ENCODE peak calls at places on chromosomes 7 and 10, in six cellular contexts. I is CD8-positive, alpha-beta T cell; T is lung; X is cardiac muscle cell; K is foreskin fibroblast; M is lower leg skin. J is an unnamed sample.

GRCh38 chr7:28754027-28754426 is 204.1 kb downstream of the TRIL start:
- DNase-seq in I (no peak), M (no peak), T (no peak), X (peak), K (peak), J (no peak)

GRCh38 chr7:90708841-90709317 is 112.8 kb downstream of the CDK14 start:
- DNase-seq in M (no peak), T (no peak), I (no peak), K (peak), X (peak), J (no peak)

GRCh38 chr10:74363727-74364126 is 212.7 kb downstream of the ADK start:
- DNase-seq in I (no peak), X (no peak), M (no peak), T (no peak), K (no peak), J (no peak)

GRCh38 chr10:132129431-132129830 is 57.3 kb upstream of the DPYSL4 start:
- DNase-seq in X (peak), K (peak), M (no peak), T (no peak), I (no peak), J (no peak)

GRCh38 chr10:62818426-62819011 is 2.4 kb upstream of the EGR2 start:
- DNase-seq in T (no peak), I (peak), M (no peak), X (no peak), K (peak), J (no peak)

GRCh38 chr10:62422068-62422590 is 48.0 kb downstream of the ZNF365 start:
- DNase-seq in K (peak), X (peak), I (no peak), T (no peak), M (no peak), J (no peak)

GRCh38 chr10:27547047-27547446 is 42.9 kb downstream of the RAB18 start:
- DNase-seq in M (no peak), K (no peak), X (no peak), I (no peak), T (no peak), J (no peak)

GRCh38 chr7:2524808-2525140 is 5.2 kb downstream of the LFNG start:
- DNase-seq in K (no peak), M (no peak), X (no peak), I (peak), T (no peak), J (no peak)

GRCh38 chr7:154789404-154789803 is 213.5 kb downstream of the PAXIP1 start:
- DNase-seq in X (no peak), K (no peak), M (peak), T (no peak), I (no peak), J (no peak)

GRCh38 chr10:17200885-17201164 is 647 bp downstream of the TRDMT1 start:
- DNase-seq in K (peak), M (no peak), T (no peak), X (peak), I (peak), J (no peak)

GRCh38 chr10:62031522-62031921 is 130.0 kb downstream of the ARID5B start:
- DNase-seq in X (no peak), T (no peak), K (no peak), I (no peak), M (no peak), J (no peak)

GRCh38 chr10:63886281-63887025 is 365.3 kb downstream of the REEP3 start:
- DNase-seq in X (no peak), I (no peak), T (no peak), M (no peak), K (no peak), J (no peak)

GRCh38 chr10:50624866-50625491 is 1.2 kb upstream of the SGMS1 start:
- DNase-seq in M (peak), T (peak), X (peak), K (peak), I (peak), J (no peak)

GRCh38 chr10:131094406-131095108 is 217.0 kb downstream of the TCERG1L start:
- DNase-seq in X (peak), I (no peak), K (peak), M (no peak), T (no peak), J (no peak)

GRCh38 chr7:68730194-68730593 is 868.1 kb upstream of the AUTS2 start:
- DNase-seq in X (no peak), T (no peak), I (no peak), K (no peak), M (no peak), J (no peak)

GRCh38 chr7:142357953-142358520 is 100.2 kb upstream of the PRSS58 start:
- DNase-seq in K (peak), M (peak), T (no peak), I (peak), X (peak), J (no peak)

GRCh38 chr7:131109011-131109756 is 218.5 kb upstream of the MKLN1 start:
- DNase-seq in X (peak), I (no peak), M (no peak), K (peak), T (no peak), J (no peak)

GRCh38 chr10:71314028-71314693 is 4.9 kb upstream of the SLC29A3 start:
- DNase-seq in T (peak), I (peak), M (no peak), K (peak), X (peak), J (no peak)

GRCh38 chr7:116713918-116714317 is 41.9 kb downstream of the MET start:
- DNase-seq in M (no peak), X (no peak), K (peak), T (no peak), I (no peak), J (no peak)

GRCh38 chr10:101781655-101781983 is 1.6 kb downstream of the NPM3 start:
- DNase-seq in I (no peak), M (no peak), T (no peak), X (no peak), K (no peak), J (no peak)

GRCh38 chr7:106865130-106866115 is at the start of gene PIK3CG:
- DNase-seq in X (peak), T (no peak), K (no peak), M (no peak), I (peak), J (no peak)

GRCh38 chr7:157054927-157055326 is 44.5 kb upstream of the MNX1 start:
- DNase-seq in M (peak), K (no peak), T (no peak), X (no peak), I (no peak), J (no peak)

GRCh38 chr7:99780588-99780987 is 3.4 kb downstream of the CYP3A4 start:
- DNase-seq in I (no peak), K (no peak), T (no peak), M (no peak), X (no peak), J (no peak)
- TF ChIP-seq CTCF in I (no peak), K (no peak), T (no peak), M (no peak), X (no peak), J (no peak)

GRCh38 chr7:73307436-73307835 is 1.2 kb downstream of the NSUN5 start:
- DNase-seq in M (no peak), T (no peak), I (no peak), K (no peak), X (no peak), J (no peak)
- H3K4me3 ChIP-seq in M (no peak), T (no peak), I (peak), K (no peak), X (no peak), J (peak)

DNA sequence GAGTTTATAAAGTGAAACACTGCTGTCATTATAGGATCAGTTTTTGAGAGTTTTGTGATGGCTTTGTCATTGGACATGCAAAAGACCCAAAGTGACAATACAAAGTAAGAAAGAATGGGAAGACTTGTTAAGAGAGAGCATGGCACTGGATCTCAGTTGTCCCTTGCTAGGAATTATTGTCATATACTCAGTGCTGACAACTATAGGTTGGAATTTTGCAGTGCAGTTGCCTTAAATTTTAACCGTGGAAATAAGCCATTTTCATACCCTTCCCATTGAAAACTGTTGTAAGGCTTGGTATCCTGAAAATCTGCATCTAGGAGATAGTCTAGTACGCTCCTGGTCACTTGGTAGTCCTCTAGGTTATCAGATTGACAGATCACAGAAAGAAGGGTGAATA is 1156.7 kb downstream of the GATA3 start:
- DNase-seq in K (peak), M (no peak), I (no peak), T (no peak), X (peak), J (no peak)
- TF ChIP-seq CTCF in K (peak), M (no peak), I (no peak), T (no peak), X (peak), J (peak)

GRCh38 chr10:110221721-110222261 is 14.4 kb downstream of the MXI1 start:
- DNase-seq in T (peak), K (peak), X (peak), I (peak), M (peak), J (peak)

GRCh38 chr10:110221044-110221720 is 13.8 kb downstream of the MXI1 start:
- DNase-seq in T (no peak), M (no peak), X (no peak), K (no peak), I (no peak), J (no peak)

GRCh38 chr10:110224992-110225391 is 17.6 kb downstream of the MXI1 start:
- DNase-seq in T (no peak), K (no peak), X (no peak), I (no peak), M (no peak), J (no peak)

GRCh38 chr10:110225441-110225755 is 18.0 kb downstream of the MXI1 start:
- DNase-seq in K (no peak), X (no peak), T (no peak), M (no peak), I (no peak), J (no peak)

GRCh38 chr10:110222896-110223675 is 15.7 kb downstream of the MXI1 start:
- DNase-seq in K (no peak), I (no peak), M (no peak), X (no peak), T (no peak), J (no peak)
- H3K4me3 ChIP-seq in K (no peak), I (no peak), M (no peak), X (no peak), T (no peak), J (no peak)

GRCh38 chr10:117075064-117075463 is 63.0 kb downstream of the VAX1 start:
- DNase-seq in X (no peak), I (no peak), M (no peak), T (no peak), K (peak), J (no peak)

GRCh38 chr10:117071293-117072050 is 66.5 kb upstream of the SHTN1 start:
- DNase-seq in M (no peak), X (peak), T (no peak), K (no peak), I (no peak), J (no peak)

GRCh38 chr10:117078168-117078837 is 59.8 kb downstream of the VAX1 start:
- DNase-seq in X (no peak), M (no peak), K (no peak), I (no peak), T (no peak), J (no peak)

GRCh38 chr10:117074621-117075020 is 63.4 kb downstream of the VAX1 start:
- DNase-seq in T (no peak), K (no peak), X (no peak), I (no peak), M (no peak), J (no peak)
- TF ChIP-seq CTCF in T (no peak), K (no peak), X (no peak), I (no peak), M (no peak), J (no peak)

GRCh38 chr10:32131388-32131787 is 75.2 kb upstream of the KIF5B start:
- DNase-seq in I (no peak), K (no peak), T (no peak), M (no peak), X (no peak), J (no peak)

GRCh38 chr10:32130788-32131187 is 74.6 kb upstream of the KIF5B start:
- DNase-seq in T (no peak), X (no peak), I (no peak), K (no peak), M (no peak), J (no peak)

DNA sequence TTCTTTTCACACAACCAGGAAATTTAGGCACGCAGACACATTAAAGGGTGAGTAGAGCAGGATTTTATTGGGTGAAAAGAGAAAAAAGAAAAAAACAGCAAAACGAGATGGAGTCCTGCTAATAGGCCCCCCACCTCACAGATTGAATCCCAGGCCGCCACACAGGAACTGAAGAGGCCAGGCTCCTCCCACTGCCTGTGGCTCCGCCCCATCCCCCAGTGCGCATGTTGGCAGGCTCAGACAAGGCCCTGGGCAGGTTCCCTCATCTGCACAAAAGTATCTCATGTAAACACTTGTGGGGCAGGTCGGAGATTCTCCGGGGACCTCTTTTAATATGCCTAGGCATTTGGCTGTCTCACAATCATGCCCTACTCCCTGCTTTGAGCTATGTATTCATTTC is 76.1 kb upstream of the KIF5B start:
- DNase-seq in K (no peak), X (no peak), I (no peak), M (no peak), T (no peak), J (no peak)
- H3K4me3 ChIP-seq in K (no peak), X (no peak), I (no peak), M (no peak), T (no peak), J (no peak)

GRCh38 chr7:20539201-20539600 is 76.3 kb upstream of the ABCB5 start:
- DNase-seq in K (no peak), M (no peak), X (no peak), T (no peak), I (no peak), J (no peak)
- TF ChIP-seq CTCF in K (no peak), M (no peak), X (no peak), T (no peak), I (no peak), J (no peak)

GRCh38 chr7:55065079-55065478 is 46.3 kb downstream of the EGFR start:
- DNase-seq in I (no peak), K (peak), T (peak), X (peak), M (no peak), J (no peak)
- H3K4me3 ChIP-seq in I (no peak), K (peak), T (no peak), X (no peak), M (no peak), J (no peak)

GRCh38 chr10:133568287-133568614 is 2.9 kb upstream of the SYCE1 start:
- DNase-seq in T (no peak), K (no peak), I (no peak), M (peak), X (no peak), J (no peak)

GRCh38 chr10:133567119-133567518 is 1.7 kb upstream of the SYCE1 start:
- DNase-seq in X (no peak), I (no peak), M (peak), K (no peak), T (no peak), J (no peak)

GRCh38 chr10:133567609-133568286 is 2.4 kb upstream of the SYCE1 start:
- DNase-seq in T (no peak), I (no peak), X (no peak), K (no peak), M (peak), J (no peak)

GRCh38 chr10:133564816-133565215 is 567 bp downstream of the SYCE1 start:
- DNase-seq in T (no peak), K (no peak), X (no peak), I (no peak), M (no peak), J (no peak)

DNA sequence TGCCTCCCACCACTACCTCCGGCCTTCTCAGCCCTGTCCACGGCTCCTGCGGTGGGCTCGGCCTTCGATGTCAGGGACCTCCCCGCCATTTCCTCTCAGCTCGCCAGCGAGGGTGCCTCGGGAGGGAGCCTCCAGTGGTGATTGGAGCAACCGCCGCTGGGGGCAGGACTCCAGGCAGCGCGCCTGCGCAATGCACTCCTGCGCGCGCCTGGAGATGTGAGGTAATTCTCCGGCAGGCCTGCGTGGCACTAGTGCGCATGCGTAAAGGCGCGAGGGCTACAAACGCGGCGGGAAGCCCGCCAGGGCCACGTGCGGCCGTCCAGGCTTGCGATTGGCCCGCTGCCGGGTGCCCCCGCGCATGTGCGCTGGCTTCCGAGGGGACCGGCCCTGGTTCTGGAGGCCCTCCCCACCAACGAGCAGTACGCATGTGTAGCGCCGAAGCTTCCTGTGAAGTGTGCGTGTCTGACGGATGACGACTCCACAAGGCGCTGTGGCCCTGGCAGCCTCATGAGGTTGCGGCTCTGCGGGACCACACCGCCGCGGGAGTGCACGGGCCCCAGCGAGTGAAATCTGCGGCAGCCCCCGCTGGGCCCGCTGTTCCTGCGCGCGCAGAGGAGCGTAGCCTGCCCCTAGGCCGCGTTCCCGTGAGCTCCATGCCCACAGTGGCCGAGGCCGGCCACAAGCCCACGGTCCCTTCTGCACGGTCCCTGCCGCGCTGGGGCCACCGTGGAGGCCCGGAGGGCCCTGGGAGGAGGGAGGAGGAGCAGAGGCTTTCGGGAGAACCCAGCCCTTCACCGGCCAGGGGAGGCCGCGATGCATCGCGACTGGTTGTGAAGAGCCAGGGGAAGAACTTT is at the start of gene SYCE1:
- DNase-seq in X (no peak), K (no peak), M (peak), T (no peak), I (no peak), J (no peak)
- TF ChIP-seq CTCF in X (no peak), K (no peak), M (no peak), T (no peak), I (no peak), J (no peak)